ENCODE peak calls at places on chromosome 9, in seven cellular contexts. One of them, this sample, is unnamed.

GRCh38 chr9:112020680-112021596 is 124.3 kb downstream of the UGCG start:
- DNase-seq in cardiac muscle cell: peak
- DNase-seq in 8988T: no peak
- DNase-seq in adrenal gland: no peak
- DNase-seq in endothelial cell: no peak
- DNase-seq in hippocampal formation: no peak
- DNase-seq in activated T-helper 9 cell treated with anti-CD3 and anti-CD28 coated beads, Interleukin-2, amount 50 U/mL, for 16 hours: no peak
- DNase-seq in this sample: no peak

GRCh38 chr9:115939065-115939765 is 214.4 kb upstream of the PAPPA start:
- DNase-seq in cardiac muscle cell: peak
- DNase-seq in 8988T: no peak
- DNase-seq in adrenal gland: no peak
- DNase-seq in endothelial cell: no peak
- DNase-seq in hippocampal formation: no peak
- DNase-seq in activated T-helper 9 cell treated with anti-CD3 and anti-CD28 coated beads, Interleukin-2, amount 50 U/mL, for 16 hours: no peak
- DNase-seq in this sample: no peak

GRCh38 chr9:34328500-34328982 is 527 bp downstream of the KIF24 start:
- DNase-seq in cardiac muscle cell: peak
- DNase-seq in 8988T: no peak
- DNase-seq in adrenal gland: no peak
- DNase-seq in endothelial cell: no peak
- DNase-seq in hippocampal formation: no peak
- DNase-seq in activated T-helper 9 cell treated with anti-CD3 and anti-CD28 coated beads, Interleukin-2, amount 50 U/mL, for 16 hours: no peak
- DNase-seq in this sample: peak

GRCh38 chr9:71985070-71985956 is 73.9 kb downstream of the C9orf85 start:
- DNase-seq in cardiac muscle cell: no peak
- DNase-seq in 8988T: no peak
- DNase-seq in adrenal gland: no peak
- DNase-seq in endothelial cell: no peak
- DNase-seq in hippocampal formation: no peak
- DNase-seq in activated T-helper 9 cell treated with anti-CD3 and anti-CD28 coated beads, Interleukin-2, amount 50 U/mL, for 16 hours: no peak
- DNase-seq in this sample: no peak

GRCh38 chr9:2227468-2227867 is 212.3 kb downstream of the SMARCA2 start:
- DNase-seq in cardiac muscle cell: peak
- DNase-seq in 8988T: no peak
- DNase-seq in adrenal gland: peak
- DNase-seq in endothelial cell: no peak
- DNase-seq in hippocampal formation: no peak
- DNase-seq in activated T-helper 9 cell treated with anti-CD3 and anti-CD28 coated beads, Interleukin-2, amount 50 U/mL, for 16 hours: no peak
- DNase-seq in this sample: no peak

GRCh38 chr9:97502222-97502983 is 937 bp downstream of the TMOD1 start:
- DNase-seq in cardiac muscle cell: no peak
- DNase-seq in 8988T: peak
- DNase-seq in adrenal gland: peak
- DNase-seq in endothelial cell: no peak
- DNase-seq in hippocampal formation: no peak
- DNase-seq in activated T-helper 9 cell treated with anti-CD3 and anti-CD28 coated beads, Interleukin-2, amount 50 U/mL, for 16 hours: no peak
- DNase-seq in this sample: peak

GRCh38 chr9:68552700-68553099 is 12.0 kb upstream of the TMEM252 start:
- DNase-seq in cardiac muscle cell: peak
- DNase-seq in 8988T: no peak
- DNase-seq in adrenal gland: no peak
- DNase-seq in endothelial cell: no peak
- DNase-seq in hippocampal formation: no peak
- DNase-seq in activated T-helper 9 cell treated with anti-CD3 and anti-CD28 coated beads, Interleukin-2, amount 50 U/mL, for 16 hours: no peak
- DNase-seq in this sample: no peak

GRCh38 chr9:35426627-35427026 is 63.3 kb upstream of the RUSC2 start:
- DNase-seq in cardiac muscle cell: no peak
- DNase-seq in 8988T: no peak
- DNase-seq in adrenal gland: no peak
- DNase-seq in endothelial cell: no peak
- DNase-seq in hippocampal formation: no peak
- DNase-seq in activated T-helper 9 cell treated with anti-CD3 and anti-CD28 coated beads, Interleukin-2, amount 50 U/mL, for 16 hours: no peak
- DNase-seq in this sample: no peak

GRCh38 chr9:32340401-32340800 is 44.0 kb upstream of the ACO1 start:
- DNase-seq in cardiac muscle cell: no peak
- DNase-seq in 8988T: no peak
- DNase-seq in adrenal gland: no peak
- DNase-seq in endothelial cell: no peak
- DNase-seq in hippocampal formation: no peak
- DNase-seq in activated T-helper 9 cell treated with anti-CD3 and anti-CD28 coated beads, Interleukin-2, amount 50 U/mL, for 16 hours: no peak
- DNase-seq in this sample: no peak

GRCh38 chr9:97900738-97901565 is 21.3 kb downstream of the TRMO start:
- DNase-seq in cardiac muscle cell: peak
- DNase-seq in 8988T: no peak
- DNase-seq in adrenal gland: no peak
- DNase-seq in endothelial cell: peak
- DNase-seq in hippocampal formation: no peak
- DNase-seq in activated T-helper 9 cell treated with anti-CD3 and anti-CD28 coated beads, Interleukin-2, amount 50 U/mL, for 16 hours: no peak
- DNase-seq in this sample: peak

GRCh38 chr9:93951655-93952118 is 3.5 kb downstream of the BARX1 start:
- DNase-seq in cardiac muscle cell: no peak
- DNase-seq in 8988T: no peak
- DNase-seq in adrenal gland: no peak
- DNase-seq in endothelial cell: no peak
- DNase-seq in hippocampal formation: no peak
- DNase-seq in activated T-helper 9 cell treated with anti-CD3 and anti-CD28 coated beads, Interleukin-2, amount 50 U/mL, for 16 hours: no peak
- DNase-seq in this sample: no peak

GRCh38 chr9:89687216-89687615 is 82.4 kb downstream of the GADD45G start:
- DNase-seq in cardiac muscle cell: no peak
- DNase-seq in 8988T: no peak
- DNase-seq in adrenal gland: no peak
- DNase-seq in endothelial cell: no peak
- DNase-seq in hippocampal formation: no peak
- DNase-seq in activated T-helper 9 cell treated with anti-CD3 and anti-CD28 coated beads, Interleukin-2, amount 50 U/mL, for 16 hours: no peak
- DNase-seq in this sample: no peak

GRCh38 chr9:127664678-127665507 is 41.9 kb upstream of the CFAP157 start:
- DNase-seq in cardiac muscle cell: peak
- DNase-seq in 8988T: no peak
- DNase-seq in adrenal gland: no peak
- DNase-seq in endothelial cell: no peak
- DNase-seq in hippocampal formation: no peak
- DNase-seq in activated T-helper 9 cell treated with anti-CD3 and anti-CD28 coated beads, Interleukin-2, amount 50 U/mL, for 16 hours: no peak
- DNase-seq in this sample: no peak

GRCh38 chr9:134459164-134459563 is 132.9 kb downstream of the RXRA start:
- DNase-seq in cardiac muscle cell: no peak
- DNase-seq in 8988T: no peak
- DNase-seq in adrenal gland: no peak
- DNase-seq in endothelial cell: no peak
- DNase-seq in hippocampal formation: no peak
- DNase-seq in activated T-helper 9 cell treated with anti-CD3 and anti-CD28 coated beads, Interleukin-2, amount 50 U/mL, for 16 hours: no peak
- DNase-seq in this sample: no peak

GRCh38 chr9:117135481-117135880 is 279.4 kb downstream of the ASTN2 start:
- DNase-seq in cardiac muscle cell: no peak
- DNase-seq in 8988T: no peak
- DNase-seq in adrenal gland: no peak
- DNase-seq in endothelial cell: no peak
- DNase-seq in hippocampal formation: no peak
- DNase-seq in activated T-helper 9 cell treated with anti-CD3 and anti-CD28 coated beads, Interleukin-2, amount 50 U/mL, for 16 hours: no peak
- DNase-seq in this sample: no peak

GRCh38 chr9:8895498-8896224 is 1096.1 kb upstream of the DMAC1 start:
- DNase-seq in cardiac muscle cell: peak
- DNase-seq in 8988T: no peak
- DNase-seq in adrenal gland: no peak
- DNase-seq in endothelial cell: peak
- DNase-seq in hippocampal formation: peak
- DNase-seq in activated T-helper 9 cell treated with anti-CD3 and anti-CD28 coated beads, Interleukin-2, amount 50 U/mL, for 16 hours: no peak
- DNase-seq in this sample: no peak

GRCh38 chr9:131273791-131274673 is 2.3 kb downstream of the FAM78A start:
- DNase-seq in cardiac muscle cell: no peak
- DNase-seq in 8988T: no peak
- DNase-seq in adrenal gland: no peak
- DNase-seq in endothelial cell: no peak
- DNase-seq in hippocampal formation: no peak
- DNase-seq in activated T-helper 9 cell treated with anti-CD3 and anti-CD28 coated beads, Interleukin-2, amount 50 U/mL, for 16 hours: no peak
- DNase-seq in this sample: no peak

GRCh38 chr9:14027114-14027812 is 286.7 kb downstream of the NFIB start:
- DNase-seq in cardiac muscle cell: peak
- DNase-seq in 8988T: no peak
- DNase-seq in adrenal gland: peak
- DNase-seq in endothelial cell: peak
- DNase-seq in hippocampal formation: no peak
- DNase-seq in activated T-helper 9 cell treated with anti-CD3 and anti-CD28 coated beads, Interleukin-2, amount 50 U/mL, for 16 hours: no peak
- DNase-seq in this sample: no peak

GRCh38 chr9:21590058-21590996 is 108.2 kb upstream of the IFNE start:
- DNase-seq in cardiac muscle cell: no peak
- DNase-seq in 8988T: no peak
- DNase-seq in adrenal gland: no peak
- DNase-seq in endothelial cell: no peak
- DNase-seq in hippocampal formation: no peak
- DNase-seq in activated T-helper 9 cell treated with anti-CD3 and anti-CD28 coated beads, Interleukin-2, amount 50 U/mL, for 16 hours: no peak
- DNase-seq in this sample: no peak

GRCh38 chr9:91716815-91717214 is 233.2 kb downstream of the ROR2 start:
- DNase-seq in cardiac muscle cell: no peak
- DNase-seq in 8988T: no peak
- DNase-seq in adrenal gland: no peak
- DNase-seq in endothelial cell: no peak
- DNase-seq in hippocampal formation: no peak
- DNase-seq in activated T-helper 9 cell treated with anti-CD3 and anti-CD28 coated beads, Interleukin-2, amount 50 U/mL, for 16 hours: no peak
- DNase-seq in this sample: no peak

GRCh38 chr9:34343090-34343489 is 13.7 kb downstream of the NUDT2 start:
- DNase-seq in cardiac muscle cell: peak
- DNase-seq in 8988T: no peak
- DNase-seq in adrenal gland: peak
- DNase-seq in endothelial cell: no peak
- DNase-seq in hippocampal formation: peak
- DNase-seq in activated T-helper 9 cell treated with anti-CD3 and anti-CD28 coated beads, Interleukin-2, amount 50 U/mL, for 16 hours: no peak
- DNase-seq in this sample: no peak

GRCh38 chr9:128203842-128204551 is 818 bp downstream of the DNM1 start:
- DNase-seq in cardiac muscle cell: peak
- DNase-seq in 8988T: peak
- DNase-seq in adrenal gland: peak
- DNase-seq in endothelial cell: peak
- DNase-seq in hippocampal formation: no peak
- DNase-seq in activated T-helper 9 cell treated with anti-CD3 and anti-CD28 coated beads, Interleukin-2, amount 50 U/mL, for 16 hours: no peak
- DNase-seq in this sample: peak

GRCh38 chr9:36328798-36329411 is 70.7 kb upstream of the GNE start:
- DNase-seq in cardiac muscle cell: peak
- DNase-seq in 8988T: no peak
- DNase-seq in adrenal gland: peak
- DNase-seq in endothelial cell: peak
- DNase-seq in hippocampal formation: peak
- DNase-seq in activated T-helper 9 cell treated with anti-CD3 and anti-CD28 coated beads, Interleukin-2, amount 50 U/mL, for 16 hours: no peak
- DNase-seq in this sample: peak

GRCh38 chr9:33921967-33922895 is 105.3 kb downstream of the UBE2R2 start:
- DNase-seq in cardiac muscle cell: peak
- DNase-seq in 8988T: no peak
- DNase-seq in adrenal gland: no peak
- DNase-seq in endothelial cell: peak
- DNase-seq in hippocampal formation: no peak
- DNase-seq in activated T-helper 9 cell treated with anti-CD3 and anti-CD28 coated beads, Interleukin-2, amount 50 U/mL, for 16 hours: no peak
- DNase-seq in this sample: peak

GRCh38 chr9:93825348-93826115 is 129.6 kb downstream of the BARX1 start:
- DNase-seq in cardiac muscle cell: no peak
- DNase-seq in 8988T: no peak
- DNase-seq in adrenal gland: no peak
- DNase-seq in endothelial cell: no peak
- DNase-seq in hippocampal formation: no peak
- DNase-seq in activated T-helper 9 cell treated with anti-CD3 and anti-CD28 coated beads, Interleukin-2, amount 50 U/mL, for 16 hours: no peak
- DNase-seq in this sample: no peak

GRCh38 chr9:136484153-136485048 is 1.6 kb upstream of the SEC16A start:
- DNase-seq in cardiac muscle cell: no peak
- DNase-seq in 8988T: no peak
- DNase-seq in adrenal gland: peak
- DNase-seq in endothelial cell: no peak
- DNase-seq in hippocampal formation: no peak
- DNase-seq in activated T-helper 9 cell treated with anti-CD3 and anti-CD28 coated beads, Interleukin-2, amount 50 U/mL, for 16 hours: no peak
- DNase-seq in this sample: peak

GRCh38 chr9:70484232-70485130 is 70.0 kb upstream of the KLF9 start:
- DNase-seq in cardiac muscle cell: peak
- DNase-seq in 8988T: peak
- DNase-seq in adrenal gland: peak
- DNase-seq in endothelial cell: peak
- DNase-seq in hippocampal formation: peak
- DNase-seq in activated T-helper 9 cell treated with anti-CD3 and anti-CD28 coated beads, Interleukin-2, amount 50 U/mL, for 16 hours: no peak
- DNase-seq in this sample: peak

GRCh38 chr9:35517552-35518211 is 27.8 kb downstream of the RUSC2 start:
- DNase-seq in cardiac muscle cell: no peak
- DNase-seq in 8988T: no peak
- DNase-seq in adrenal gland: no peak
- DNase-seq in endothelial cell: no peak
- DNase-seq in hippocampal formation: no peak
- DNase-seq in activated T-helper 9 cell treated with anti-CD3 and anti-CD28 coated beads, Interleukin-2, amount 50 U/mL, for 16 hours: no peak
- DNase-seq in this sample: no peak